ENCODE peak calls at places on chromosomes 5 and 9, in five cellular contexts. M, I, F, K and W are unnamed samples.

GRCh38 chr5:62514510-62515119 is 64.0 kb upstream of the LRRC70 start:
- DNase-seq in M (no peak), I (no peak), F (no peak), K (no peak), W (no peak)

GRCh38 chr5:158117467-158118165 is 258.7 kb upstream of the CLINT1 start:
- DNase-seq in M (no peak), I (no peak), F (no peak), K (no peak), W (no peak)

GRCh38 chr5:87403409-87403808 is 9.3 kb downstream of the CCNH start:
- DNase-seq in M (no peak), I (no peak), F (no peak), K (no peak), W (no peak)

GRCh38 chr5:127031147-127031862 is 947 bp upstream of the MARCHF3 start:
- DNase-seq in M (peak), I (no peak), F (no peak), K (peak), W (no peak)

GRCh38 chr5:131466171-131466766 is 168.8 kb downstream of the RAPGEF6 start:
- DNase-seq in M (no peak), I (peak), F (no peak), K (no peak), W (peak)

GRCh38 chr9:36720043-36720442 is 147.3 kb downstream of the MELK start:
- DNase-seq in M (no peak), I (no peak), F (no peak), K (no peak), W (no peak)

GRCh38 chr5:150734579-150735384 is 24.0 kb downstream of the DCTN4 start:
- DNase-seq in M (peak), I (no peak), F (no peak), K (no peak), W (no peak)

GRCh38 chr5:73170522-73170921 is 2.5 kb upstream of the TMEM174 start:
- DNase-seq in M (no peak), I (peak), F (peak), K (no peak), W (peak)

GRCh38 chr9:91416086-91416712 is 7.4 kb downstream of the NFIL3 start:
- DNase-seq in M (no peak), I (peak), F (no peak), K (no peak), W (peak)

GRCh38 chr9:22307013-22307711 is 139.5 kb upstream of the DMRTA1 start:
- DNase-seq in M (no peak), I (peak), F (peak), K (no peak), W (peak)

GRCh38 chr5:176490291-176490690 is 42.1 kb downstream of the FAF2 start:
- DNase-seq in M (no peak), I (peak), F (no peak), K (no peak), W (no peak)

GRCh38 chr5:14208071-14209021 is 65.2 kb downstream of the TRIO start:
- DNase-seq in M (no peak), I (peak), F (no peak), K (no peak), W (peak)

GRCh38 chr9:134488251-134488900 is 153.2 kb upstream of the COL5A1 start:
- DNase-seq in M (peak), I (no peak), F (no peak), K (peak), W (no peak)

GRCh38 chr9:81673310-81673709 is 16.0 kb downstream of the TLE1 start:
- DNase-seq in M (no peak), I (no peak), F (no peak), K (no peak), W (no peak)
- TF ChIP-seq CTCF in M (no peak), I (no peak), F (peak), K (no peak), W (no peak)

DNA sequence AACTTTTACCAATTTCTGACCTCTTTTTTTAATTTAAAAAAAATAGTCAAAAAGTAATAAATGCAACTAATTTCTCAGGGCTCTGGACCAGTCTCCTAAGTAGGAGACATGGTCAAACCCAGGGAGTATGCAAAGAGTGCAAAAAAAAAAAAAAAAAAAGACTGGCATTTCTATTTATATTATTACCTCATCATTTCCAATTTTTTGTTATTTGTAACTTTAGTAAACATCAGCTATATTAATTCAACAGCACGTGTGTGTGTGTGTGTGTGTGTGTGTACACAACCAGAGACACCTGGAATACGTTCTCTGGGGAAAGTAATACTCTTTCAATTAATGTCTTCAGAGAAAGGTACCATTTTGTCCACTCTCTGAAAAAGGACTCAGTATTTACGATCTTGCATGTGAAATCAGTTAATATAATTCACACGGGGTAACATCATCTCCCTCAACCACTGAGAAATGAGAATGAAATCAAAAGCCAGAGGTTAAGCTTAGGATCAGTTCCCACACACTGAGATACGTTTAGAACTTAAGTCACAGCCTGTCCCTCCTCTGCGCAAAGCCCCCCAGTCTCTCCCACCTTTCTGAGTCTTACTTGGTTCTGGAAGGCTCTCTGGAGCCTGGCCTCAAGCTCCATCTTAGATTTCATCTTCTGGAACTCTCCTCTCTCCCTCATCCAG is 21.9 kb downstream of the ZNF608 start:
- DNase-seq in M (no peak), I (no peak), F (no peak), K (no peak), W (no peak)
- H3K4me3 ChIP-seq in M (no peak), I (no peak), F (no peak), K (no peak), W (no peak)

DNA sequence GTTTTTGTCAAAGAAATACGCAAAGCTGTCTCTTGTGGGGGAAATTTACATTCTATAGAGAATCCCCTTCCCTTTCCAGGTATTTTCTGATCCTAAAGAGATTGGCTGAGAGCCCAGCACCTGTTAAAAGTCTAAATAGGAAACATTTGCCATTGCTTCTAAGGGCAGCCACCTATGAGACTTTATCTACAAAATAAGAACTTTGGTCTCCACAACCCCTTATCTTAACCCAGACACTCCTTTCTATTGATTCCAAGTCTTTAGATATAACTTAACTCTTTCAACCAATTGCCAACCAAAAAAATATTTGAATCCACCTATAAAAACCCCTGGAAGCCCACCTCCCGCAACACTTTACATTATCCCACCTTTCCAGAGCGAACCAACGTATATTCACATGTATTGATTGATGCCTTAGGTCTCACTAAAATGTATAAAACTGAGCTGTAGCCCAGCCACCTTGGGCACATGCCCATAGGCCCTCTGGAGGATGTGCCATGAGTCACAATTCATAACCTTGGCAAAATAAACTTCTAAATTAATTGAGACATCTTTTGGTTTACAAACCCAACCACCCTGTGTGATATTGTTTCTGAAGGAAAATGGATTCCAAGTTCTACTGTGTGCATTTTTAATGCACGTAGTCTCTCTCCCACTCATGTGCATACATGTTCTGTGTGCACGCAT is 211.4 kb downstream of the GAS1 start:
- DNase-seq in M (no peak), I (peak), F (no peak), K (no peak), W (no peak)
- TF ChIP-seq CTCF in M (no peak), I (no peak), F (no peak), K (no peak), W (no peak)

DNA sequence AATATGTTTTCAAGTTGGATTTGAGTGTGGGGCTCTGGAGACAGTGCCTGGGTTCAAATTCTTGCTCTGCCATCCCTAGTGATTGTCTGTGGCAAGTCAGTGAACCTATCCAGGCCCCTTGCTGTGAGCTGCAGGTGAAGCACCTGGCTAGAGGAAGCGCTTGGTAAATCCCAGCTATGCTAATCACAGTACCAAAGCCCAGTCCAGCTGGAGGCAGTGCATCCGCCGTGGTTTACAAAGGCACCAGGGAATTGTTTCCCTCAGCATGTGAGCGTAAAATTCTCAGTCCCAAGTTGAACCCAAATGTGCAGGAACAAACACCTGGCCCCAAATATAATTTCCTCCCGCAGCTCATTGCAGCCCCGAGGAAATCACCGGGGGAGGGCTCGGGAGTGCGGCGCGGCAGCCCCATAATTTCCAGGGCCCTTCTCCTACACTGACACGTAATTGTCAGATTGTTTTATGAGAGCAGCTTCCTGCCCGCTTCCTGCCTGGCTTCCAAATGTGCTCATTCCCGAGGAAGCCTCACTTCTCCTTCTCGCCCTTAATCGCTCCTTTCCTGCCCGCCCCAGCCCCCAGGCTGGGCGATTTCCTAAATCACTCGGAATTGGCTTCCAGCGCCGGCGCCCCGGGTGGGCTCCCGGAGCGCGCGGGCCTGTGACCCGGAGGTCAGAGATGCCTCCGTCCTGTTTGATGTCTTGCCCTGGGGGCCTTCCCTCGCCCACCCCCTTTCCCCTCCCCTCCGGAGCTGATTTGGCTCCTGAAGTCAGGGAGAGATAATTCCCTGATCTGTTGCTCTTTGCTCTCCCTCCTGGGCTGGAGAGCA is 134.4 kb downstream of the FGF1 start:
- DNase-seq in M (no peak), I (no peak), F (no peak), K (no peak), W (peak)
- H3K4me3 ChIP-seq in M (peak), I (no peak), F (no peak), K (no peak), W (peak)

DNA sequence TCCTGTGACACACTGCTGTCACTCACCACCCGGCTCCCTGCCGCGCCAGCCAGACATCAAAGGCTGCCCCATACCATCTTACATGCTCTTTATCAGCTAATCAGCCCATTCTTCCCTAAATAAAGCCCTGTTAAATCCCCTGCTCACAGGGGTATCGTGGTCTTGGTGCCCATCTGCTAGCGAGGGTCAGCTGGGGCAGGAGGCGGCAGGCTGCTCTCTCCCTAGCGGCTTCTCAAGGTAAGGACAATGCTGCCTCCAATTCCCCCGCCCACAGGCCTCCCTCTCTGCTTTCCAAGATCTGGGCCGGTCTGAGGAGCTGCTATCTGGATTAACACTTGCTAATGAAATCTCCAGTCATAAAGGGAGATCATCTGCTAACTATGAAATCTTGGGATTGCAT is 26.8 kb downstream of the BARHL1 start:
- DNase-seq in M (no peak), I (no peak), F (no peak), K (no peak), W (no peak)
- TF ChIP-seq CTCF in M (no peak), I (no peak), F (no peak), K (no peak), W (no peak)

GRCh38 chr9:76725885-76726284 is 38.4 kb upstream of the PCA3 start:
- DNase-seq in M (no peak), I (no peak), F (no peak), K (no peak), W (no peak)
- H3K4me3 ChIP-seq in M (no peak), I (no peak), F (no peak), K (no peak), W (no peak)

DNA sequence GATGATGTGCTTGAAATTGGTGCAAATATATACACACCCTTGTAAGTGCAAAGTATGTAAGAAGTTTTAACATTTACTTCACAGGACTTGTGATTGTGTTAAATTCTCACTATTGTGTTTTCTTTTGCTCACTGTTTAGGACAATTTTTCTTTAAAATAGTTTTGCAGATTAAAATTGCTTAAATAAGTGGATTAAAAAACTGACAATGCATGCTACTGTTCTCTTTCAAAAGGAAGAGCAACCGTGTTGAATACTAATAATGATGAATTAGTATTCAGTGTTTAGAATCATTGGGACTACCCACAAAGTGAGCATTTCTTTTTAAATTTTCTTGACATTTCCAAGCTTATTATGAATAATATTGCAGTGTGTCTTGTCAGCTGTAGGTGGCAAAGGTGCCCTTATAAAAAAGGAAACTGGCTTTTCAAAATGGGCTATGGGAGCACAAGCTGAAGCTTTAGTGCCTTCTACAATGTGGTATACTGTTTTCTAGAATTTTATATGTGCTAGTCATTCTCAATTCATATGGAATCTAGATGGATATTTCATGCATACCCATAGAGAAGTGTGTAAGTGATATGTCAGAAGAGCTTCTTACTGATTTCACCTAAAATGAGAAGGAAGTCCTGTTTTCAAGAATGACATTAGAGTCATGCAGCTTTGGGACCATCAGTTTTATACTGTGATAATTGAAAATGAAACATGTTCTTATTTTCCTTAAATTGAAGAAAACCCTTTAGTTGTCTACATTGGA is 35.4 kb downstream of the SREK1 start:
- DNase-seq in M (no peak), I (no peak), F (no peak), K (no peak), W (no peak)
- TF ChIP-seq CTCF in M (no peak), I (no peak), F (peak), K (no peak), W (no peak)